ENCODE peak calls at places on chromosomes 3 and 15, in ten cellular contexts. W, H, K, S, X, Q, A, B, P and U are unnamed samples.

GRCh38 chr15:29822100-29822684 is at the start of gene TJP1:
- DNase-seq in W (no peak), H (peak; percentile 54), K (peak; percentile 85), S (peak; percentile 60), X (peak; percentile 88), Q (peak; percentile 68), A (peak; percentile 79), B (peak; percentile 88), P (no peak), U (no peak)

GRCh38 chr15:57215371-57215770 is 160.9 kb upstream of the CGNL1 start:
- DNase-seq in W (no peak), H (no peak), K (no peak), S (no peak), X (no peak), Q (no peak), A (no peak), B (no peak), P (no peak), U (no peak)

GRCh38 chr3:123755085-123755484 is 129.0 kb downstream of the MYLK start:
- DNase-seq in W (no peak), H (peak; percentile 94), K (no peak), S (no peak), X (no peak), Q (no peak), A (peak; percentile 77), B (no peak), P (no peak), U (no peak)

GRCh38 chr3:86563358-86563970 is 427.5 kb downstream of the VGLL3 start:
- DNase-seq in W (peak; percentile 52), H (peak; percentile 2), K (peak; percentile 68), S (no peak), X (no peak), Q (peak; percentile 62), A (no peak), B (peak; percentile 8), P (peak; percentile 5), U (no peak)

GRCh38 chr3:123843668-123844067 is 40.5 kb downstream of the MYLK start:
- DNase-seq in W (no peak), H (no peak), K (peak; percentile 52), S (peak; percentile 64), X (no peak), Q (peak; percentile 50), A (no peak), B (no peak), P (peak; percentile 34), U (no peak)

GRCh38 chr3:46193436-46193835 is 14.7 kb downstream of the CCR1 start:
- DNase-seq in W (peak; percentile 70), H (no peak), K (peak; percentile 33), S (no peak), X (no peak), Q (peak; percentile 64), A (no peak), B (no peak), P (no peak), U (no peak)

GRCh38 chr3:45978348-45978747 is 17.3 kb downstream of the FYCO1 start:
- DNase-seq in W (no peak), H (no peak), K (no peak), S (no peak), X (no peak), Q (no peak), A (peak; percentile 79), B (no peak), P (no peak), U (no peak)

GRCh38 chr15:27091270-27091940 is 120.4 kb downstream of the GABRG3 start:
- DNase-seq in W (no peak), H (no peak), K (no peak), S (no peak), X (no peak), Q (no peak), A (no peak), B (no peak), P (no peak), U (no peak)

GRCh38 chr3:143443851-143444331 is 324.3 kb downstream of the CHST2 start:
- DNase-seq in W (peak; percentile 92), H (peak; percentile 80), K (peak; percentile 99), S (peak; percentile 99), X (no peak), Q (peak; percentile 100), A (peak; percentile 75), B (no peak), P (peak; percentile 89), U (no peak)

GRCh38 chr15:64006642-64007041 is 39.6 kb downstream of the DAPK2 start:
- DNase-seq in W (no peak), H (no peak), K (no peak), S (no peak), X (no peak), Q (no peak), A (no peak), B (no peak), P (no peak), U (no peak)

GRCh38 chr3:71225951-71226564 is 357.5 kb downstream of the FOXP1 start:
- DNase-seq in W (no peak), H (no peak), K (no peak), S (no peak), X (no peak), Q (no peak), A (no peak), B (no peak), P (no peak), U (no peak)

GRCh38 chr15:87394676-87395075 is 861.9 kb downstream of the NTRK3 start:
- DNase-seq in W (no peak), H (no peak), K (no peak), S (no peak), X (no peak), Q (no peak), A (no peak), B (no peak), P (no peak), U (no peak)

GRCh38 chr15:41874736-41875135 is 19.1 kb downstream of the SPTBN5 start:
- DNase-seq in W (no peak), H (no peak), K (no peak), S (no peak), X (no peak), Q (no peak), A (no peak), B (no peak), P (no peak), U (no peak)

GRCh38 chr3:99644017-99644416 is 5.6 kb downstream of the COL8A1 start:
- DNase-seq in W (no peak), H (no peak), K (no peak), S (no peak), X (no peak), Q (no peak), A (no peak), B (no peak), P (no peak), U (no peak)

GRCh38 chr3:142577701-142578308 is 728 bp downstream of the ATR start:
- DNase-seq in W (no peak), H (no peak), K (peak; percentile 31), S (peak; percentile 5), X (no peak), Q (peak; percentile 52), A (no peak), B (no peak), P (no peak), U (no peak)

GRCh38 chr3:138824114-138824506 is 10.6 kb downstream of the PIK3CB start:
- DNase-seq in W (no peak), H (no peak), K (no peak), S (no peak), X (no peak), Q (no peak), A (no peak), B (no peak), P (no peak), U (no peak)

DNA sequence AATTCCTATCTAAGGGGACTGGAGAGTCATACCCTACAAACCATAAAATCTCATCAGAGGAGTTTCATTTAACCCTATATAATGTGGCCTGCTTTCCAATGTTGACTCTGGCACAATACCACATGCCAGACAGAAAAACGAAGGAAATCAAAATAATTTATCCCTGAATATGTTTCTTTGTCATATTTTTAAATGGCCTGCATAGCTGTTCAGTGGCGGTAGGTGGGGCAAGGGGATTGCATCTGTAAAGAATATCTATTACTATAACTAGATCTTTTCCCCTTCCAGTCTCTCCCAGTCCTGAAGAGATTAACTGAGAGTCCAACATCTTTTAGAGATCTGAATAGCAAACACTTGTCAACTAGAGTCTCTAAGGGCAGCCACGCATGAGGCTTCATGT is 278.1 kb upstream of the CTNNB1 start:
- DNase-seq in W (no peak), H (no peak), K (no peak), S (peak; percentile 22), X (no peak), Q (no peak), A (no peak), B (no peak), P (no peak), U (no peak)
- TF ChIP-seq CTCF in W (no peak), H (no peak), K (peak; percentile 11), S (peak; percentile 53), X (no peak), Q (no peak), A (no peak), B (no peak), P (peak; percentile 27), U (no peak)

DNA sequence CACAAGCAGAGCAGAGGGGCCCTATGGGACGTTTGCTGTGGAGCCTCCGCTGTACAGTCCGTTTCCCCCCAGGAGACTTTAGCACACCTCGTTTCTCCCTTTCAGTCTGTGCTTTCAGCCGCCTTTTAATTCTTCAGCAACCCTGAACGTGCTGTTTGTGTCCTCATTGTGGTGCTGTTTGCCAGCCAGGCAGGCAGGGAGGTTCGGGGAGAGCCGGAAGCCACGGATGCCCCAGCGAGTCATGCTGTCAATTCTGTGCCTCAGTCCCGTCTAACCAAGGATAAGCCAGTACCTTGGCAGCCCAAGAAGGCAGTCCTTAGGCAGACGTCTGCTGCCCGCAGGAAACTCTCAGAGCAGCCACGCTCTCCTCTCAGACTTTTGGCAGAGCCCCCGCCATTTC is 158.7 kb downstream of the UACA start:
- DNase-seq in W (peak; percentile 73), H (no peak), K (peak; percentile 57), S (no peak), X (no peak), Q (peak; percentile 47), A (no peak), B (no peak), P (no peak), U (no peak)
- TF ChIP-seq CTCF in W (peak; percentile 5), H (no peak), K (peak; percentile 43), S (peak; percentile 42), X (no peak), Q (no peak), A (no peak), B (no peak), P (no peak), U (no peak)

DNA sequence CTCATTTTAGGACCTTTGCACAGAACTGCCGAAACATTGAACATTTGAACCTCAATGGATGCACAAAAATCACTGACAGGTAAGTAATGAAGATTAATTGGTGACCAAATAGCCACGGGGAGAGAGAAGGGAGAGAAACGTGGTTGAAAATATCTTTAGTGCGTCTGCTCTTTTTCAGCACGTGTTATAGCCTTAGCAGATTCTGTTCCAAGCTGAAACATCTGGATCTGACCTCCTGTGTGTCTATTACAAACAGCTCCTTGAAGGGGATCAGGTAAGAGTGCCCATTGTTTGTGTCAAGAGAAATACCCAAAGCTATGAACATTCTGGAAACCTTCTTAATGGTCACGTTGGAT is 67.1 kb downstream of the UBP1 start:
- DNase-seq in W (no peak), H (no peak), K (no peak), S (no peak), X (no peak), Q (no peak), A (no peak), B (no peak), P (no peak), U (no peak)
- TF ChIP-seq CTCF in W (no peak), H (no peak), K (no peak), S (no peak), X (no peak), Q (no peak), A (no peak), B (no peak), P (no peak), U (no peak)

GRCh38 chr3:39000008-39000450 is 51.7 kb downstream of the SCN11A start:
- DNase-seq in W (peak; percentile 69), H (peak; percentile 60), K (peak; percentile 87), S (no peak), X (no peak), Q (peak; percentile 80), A (no peak), B (no peak), P (peak; percentile 46), U (no peak)
- TF ChIP-seq CTCF in W (peak; percentile 78), H (peak; percentile 96), K (peak; percentile 82), S (peak; percentile 72), X (peak; percentile 75), Q (peak; percentile 78), A (peak; percentile 43), B (peak; percentile 74), P (peak; percentile 86), U (no peak)